ENCODE peak calls at places on chromosomes 16 and 17, in seven cellular contexts. A, E, D, C, V, T and M are unnamed samples. For H3K36me3 and H3K27me3, the result is how much of the 10 kb centered on the place peaks cover.

GRCh38 chr17:7046127-7046724 is 2.3 kb upstream of the SLC16A11 start:
- DNase-seq in T (no peak), A (peak), C (peak), D (peak), E (no peak), V (peak), M (peak)

GRCh38 chr16:54928016-54928356 is 2.7 kb upstream of the IRX5 start:
- DNase-seq in D (no peak), A (no peak), V (peak), E (no peak), C (no peak), T (no peak), M (no peak)

GRCh38 chr17:79335456-79335855 is 260.8 kb downstream of the ENGASE start:
- DNase-seq in D (no peak), C (no peak), T (no peak), E (no peak), V (no peak), A (no peak), M (no peak)

GRCh38 chr17:31155208-31155810 is 60.5 kb downstream of the NF1 start:
- DNase-seq in E (peak), A (no peak), D (no peak), C (no peak), T (no peak), V (no peak), M (no peak)

GRCh38 chr16:12900599-12901203 is 697 bp upstream of the SHISA9 start:
- DNase-seq in T (no peak), E (no peak), V (no peak), A (no peak), D (no peak), C (no peak), M (no peak)

GRCh38 chr17:81348097-81349055 is 46.9 kb upstream of the BAHCC1 start:
- DNase-seq in V (no peak), D (no peak), A (no peak), E (no peak), T (no peak), C (peak), M (peak)

GRCh38 chr16:52405441-52405840 is 141.5 kb downstream of the TOX3 start:
- DNase-seq in V (no peak), D (no peak), A (no peak), T (peak), C (no peak), E (no peak), M (no peak)

GRCh38 chr16:23278031-23278430 is 24.1 kb upstream of the SCNN1B start:
- DNase-seq in D (no peak), E (no peak), V (no peak), C (no peak), A (no peak), T (no peak), M (no peak)

GRCh38 chr17:42359133-42359532 is 29.1 kb downstream of the STAT3 start:
- DNase-seq in C (no peak), V (no peak), E (no peak), T (no peak), A (no peak), D (no peak), M (no peak)

GRCh38 chr16:85750021-85750826 is 672 bp downstream of the C16orf74 start:
- DNase-seq in C (no peak), E (peak), T (no peak), V (peak), A (no peak), D (no peak), M (no peak)

GRCh38 chr17:20234266-20234665 is 225.1 kb downstream of the SPECC1 start:
- DNase-seq in E (no peak), D (no peak), A (no peak), T (no peak), V (no peak), C (no peak), M (no peak)

GRCh38 chr17:45226620-45227019 is 4.9 kb downstream of the FMNL1 start:
- DNase-seq in D (no peak), E (no peak), A (no peak), C (no peak), T (no peak), V (no peak), M (no peak)

GRCh38 chr16:17432902-17433576 is 37.7 kb downstream of the XYLT1 start:
- DNase-seq in V (no peak), A (peak), D (no peak), E (peak), T (no peak), C (no peak), M (no peak)

GRCh38 chr16:65176603-65177002 is 54.7 kb upstream of the CDH11 start:
- DNase-seq in E (peak), T (no peak), C (peak), A (peak), V (no peak), D (no peak), M (peak)

GRCh38 chr17:73429440-73430164 is 117.8 kb upstream of the CDC42EP4 start:
- DNase-seq in D (no peak), A (peak), C (peak), T (peak), E (peak), V (peak), M (peak)

GRCh38 chr17:10316986-10317834 is 55.6 kb downstream of the MYH13 start:
- DNase-seq in T (no peak), D (no peak), A (peak), C (peak), V (peak), E (peak), M (peak)

GRCh38 chr17:4625181-4625601 is 16.3 kb downstream of the ALOX15 start:
- DNase-seq in T (no peak), D (no peak), C (no peak), E (peak), V (no peak), A (no peak), M (no peak)

GRCh38 chr16:31085873-31086628 is 2.7 kb downstream of the PRSS53 start:
- DNase-seq in T (no peak), D (peak), E (no peak), C (no peak), V (no peak), A (no peak), M (no peak)

GRCh38 chr17:7440113-7440822 is 956 bp downstream of the FGF11 start:
- DNase-seq in A (peak), T (no peak), C (no peak), D (peak), E (peak), V (peak), M (peak)

GRCh38 chr17:81578038-81578441 is 25.9 kb upstream of the FAAP100 start:
- DNase-seq in V (no peak), D (no peak), T (no peak), A (no peak), C (no peak), E (no peak), M (no peak)

GRCh38 chr17:68682913-68683312 is 81.7 kb upstream of the FAM20A start:
- DNase-seq in T (no peak), E (no peak), C (no peak), D (no peak), V (no peak), A (no peak), M (no peak)

GRCh38 chr17:78174332-78174869 is 6.0 kb downstream of the SYNGR2 start:
- DNase-seq in C (peak), D (no peak), T (no peak), E (no peak), V (no peak), A (peak), M (peak)

GRCh38 chr16:10880609-10881452 is 3.8 kb downstream of the CIITA start:
- DNase-seq in V (no peak), A (no peak), D (no peak), C (no peak), T (no peak), E (no peak), M (no peak)

GRCh38 chr16:73057369-73058210 is 9.7 kb upstream of the ZFHX3 start:
- DNase-seq in D (no peak), A (no peak), E (no peak), T (no peak), C (no peak), V (peak), M (no peak)

GRCh38 chr16:77191259-77191969 is 424 bp downstream of the MON1B start:
- DNase-seq in E (peak), V (no peak), A (no peak), C (peak), T (no peak), D (no peak), M (peak)

GRCh38 chr16:89297870-89298545 is 80.5 kb downstream of the ZNF778 start:
- DNase-seq in C (no peak), E (no peak), V (no peak), T (no peak), A (no peak), D (no peak), M (no peak)

GRCh38 chr16:14196539-14196938 is 125.4 kb downstream of the MRTFB start:
- DNase-seq in C (no peak), V (no peak), T (no peak), E (peak), D (no peak), A (no peak), M (no peak)

GRCh38 chr16:87435399-87436224 is 43.5 kb downstream of the MAP1LC3B start:
- DNase-seq in E (peak), T (peak), D (no peak), V (no peak), C (no peak), A (peak), M (peak)

DNA sequence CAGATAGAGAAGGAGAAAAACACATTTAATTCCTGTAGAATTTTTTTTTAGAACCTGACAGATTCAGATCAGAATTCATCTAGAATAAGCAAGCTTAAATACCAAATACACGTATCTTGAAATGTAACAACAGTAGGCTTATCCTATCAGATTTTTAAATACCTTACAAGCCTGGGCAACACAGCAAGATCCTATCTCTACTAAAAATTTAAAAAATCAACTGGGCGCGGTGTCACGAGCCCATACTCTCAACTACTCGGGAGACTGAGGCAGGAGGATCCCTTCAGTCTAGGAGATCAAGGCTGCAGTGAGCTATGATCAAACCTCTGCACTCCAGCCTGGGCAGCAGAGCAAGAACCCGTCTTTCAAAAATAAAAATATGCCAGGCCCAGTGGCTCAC is 13.5 kb downstream of the ACOX1 start:
- DNase-seq in V (no peak), E (no peak), T (no peak), C (no peak), D (no peak), A (no peak), M (no peak)
- H3K36me3 ChIP-seq in V (under half), E (under half), T (under half), C (under half), D (under half), A (under half), M (under half)

DNA sequence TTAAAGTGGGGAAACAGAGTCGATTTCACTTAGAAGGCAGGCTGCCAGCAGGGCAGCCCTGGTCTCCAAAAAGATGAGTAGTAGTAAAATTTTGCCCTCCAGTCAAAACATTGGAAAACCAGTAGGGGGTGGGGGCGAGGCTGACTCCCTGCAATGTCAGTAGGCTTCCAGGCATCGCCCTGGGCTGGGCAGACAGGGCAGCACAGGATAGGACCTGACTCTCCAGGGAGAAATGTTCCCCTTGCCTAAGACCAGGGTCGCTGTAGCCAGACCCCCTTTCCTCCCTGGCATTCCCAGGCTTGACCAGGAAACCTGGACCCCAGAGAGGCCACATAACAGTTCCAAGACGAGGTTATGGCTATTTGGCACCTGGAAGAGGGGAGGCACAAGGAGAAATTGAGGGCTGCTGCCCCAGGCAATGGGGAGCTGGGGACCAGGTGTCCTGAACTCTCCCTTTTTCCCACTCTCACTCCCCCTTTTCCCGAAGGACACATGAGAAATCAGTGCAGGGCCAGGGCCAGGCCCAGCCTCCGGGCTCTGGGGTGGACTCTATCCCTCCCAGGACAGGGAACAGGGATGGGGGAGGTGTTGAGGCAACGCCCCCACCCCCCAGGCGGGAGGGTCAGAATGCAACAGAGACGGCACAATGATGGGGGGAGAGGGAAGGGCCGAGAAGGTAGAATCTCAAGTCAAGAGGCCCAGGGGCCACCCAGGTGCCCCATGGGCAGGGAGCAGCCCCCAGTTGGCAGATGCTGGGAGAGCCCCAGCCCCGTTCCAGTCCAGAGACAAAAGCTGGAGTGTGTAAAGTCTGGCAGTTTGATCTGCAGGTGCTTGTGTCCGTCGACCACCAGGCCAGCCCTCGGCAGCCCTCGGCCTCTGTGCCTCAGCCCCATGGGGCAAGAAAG is 4.5 kb upstream of the SAMD14 start:
- DNase-seq in E (no peak), T (no peak), D (no peak), C (no peak), V (no peak), A (no peak), M (no peak)
- TF ChIP-seq CTCF in E (no peak), T (no peak), D (no peak), C (no peak), V (no peak), A (no peak), M (no peak)

GRCh38 chr16:57887711-57888110 is 83.2 kb downstream of the CNGB1 start:
- DNase-seq in C (no peak), D (no peak), E (no peak), T (no peak), V (no peak), A (no peak), M (no peak)
- H3K27me3 ChIP-seq in C (under half), D (under half), E (under half), T (under half), V (under half), A (under half), M (under half)

DNA sequence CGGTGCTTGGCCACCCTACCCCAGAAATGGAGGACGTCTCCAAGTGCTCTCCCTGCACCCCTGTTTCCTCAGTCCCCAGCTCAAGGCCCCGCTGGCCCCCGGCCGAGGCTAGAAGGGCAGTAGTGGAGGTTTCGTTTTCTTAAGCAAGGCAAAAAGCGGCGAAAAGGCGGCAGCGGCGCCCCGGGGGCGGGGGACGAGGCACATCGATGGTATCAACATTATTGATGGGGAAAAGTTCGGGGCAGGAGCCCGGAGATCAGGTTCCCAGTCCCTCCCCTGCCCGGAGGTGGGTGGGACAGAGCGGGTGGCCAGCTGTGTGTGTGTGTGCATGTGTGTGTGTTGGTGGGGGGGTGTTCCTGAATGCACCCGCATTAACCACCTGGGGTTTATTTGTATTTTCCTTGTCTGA is 4.1 kb upstream of the SALL1 start:
- DNase-seq in C (no peak), T (no peak), E (no peak), D (no peak), A (no peak), V (peak), M (no peak)
- H3K36me3 ChIP-seq in C (under half), T (under half), E (under half), D (under half), A (under half), V (under half), M (under half)

GRCh38 chr17:67663445-67663844 is 54.3 kb upstream of the NOL11 start:
- DNase-seq in E (no peak), V (no peak), D (no peak), A (no peak), T (no peak), C (no peak), M (no peak)
- TF ChIP-seq CTCF in E (no peak), V (no peak), D (no peak), A (no peak), T (no peak), C (no peak), M (no peak)

GRCh38 chr16:67151431-67152097 is 766 bp upstream of the B3GNT9 start:
- DNase-seq in V (no peak), E (no peak), A (no peak), C (no peak), T (no peak), D (peak), M (no peak)
- H3K27me3 ChIP-seq in V (under half), E (under half), A (under half), C (under half), T (under half), D (under half), M (under half)

DNA sequence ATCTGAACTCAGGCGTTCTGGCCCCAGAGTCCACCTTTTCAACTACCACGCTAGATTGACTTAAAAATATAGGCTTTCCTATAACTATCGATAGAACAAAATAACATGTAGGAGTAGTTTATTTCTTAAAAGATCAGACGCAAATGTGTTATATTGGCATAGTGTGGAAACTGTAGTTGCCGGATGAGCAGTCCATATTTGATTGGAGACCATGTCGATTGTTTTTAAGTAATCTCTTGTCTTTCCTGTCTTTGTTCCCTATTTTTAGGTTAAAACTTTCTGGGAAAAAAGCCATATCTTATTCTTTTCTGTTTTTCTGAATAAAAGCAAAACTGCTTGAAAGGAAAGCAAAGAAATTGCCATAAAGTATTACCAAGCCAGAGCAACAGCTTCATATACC is 53.1 kb downstream of the GAN start:
- DNase-seq in V (no peak), C (no peak), E (no peak), T (no peak), A (no peak), D (no peak), M (no peak)
- H3K36me3 ChIP-seq in V (half or more), C (under half), E (under half), T (under half), A (under half), D (half or more), M (under half)